ENCODE peak calls at places on chromosomes 16 and 17, in seven cellular contexts. E is H1, R is K562, A is GM12878, C is GM12891, B is SK-N-SH, M is HepG2. S is an unnamed sample.

GRCh38 chr17:38511126-38512108 is 83.2 kb downstream of the ARHGAP23 start:
- DNase-seq in E (no peak), R (peak), A (no peak), C (no peak), B (no peak), M (no peak), S (no peak)

GRCh38 chr17:69344939-69345338 is 18.0 kb upstream of the ABCA5 start:
- DNase-seq in E (no peak), R (no peak), A (no peak), C (no peak), B (no peak), M (no peak), S (no peak)

GRCh38 chr17:77455111-77455877 is 314.5 kb downstream of the SEC14L1 start:
- DNase-seq in E (no peak), R (no peak), A (no peak), C (no peak), B (no peak), M (peak), S (no peak)

GRCh38 chr16:10688726-10689125 is 6.0 kb downstream of the TEKT5 start:
- DNase-seq in E (no peak), R (no peak), A (no peak), C (no peak), B (no peak), M (no peak), S (no peak)

GRCh38 chr16:68387301-68387700 is 61.0 kb downstream of the SMPD3 start:
- DNase-seq in E (no peak), R (peak), A (no peak), C (no peak), B (no peak), M (no peak), S (no peak)

GRCh38 chr17:40348562-40349476 is 15.7 kb downstream of the GJD3 start:
- DNase-seq in E (no peak), R (no peak), A (no peak), C (no peak), B (peak), M (no peak), S (no peak)

GRCh38 chr17:79619636-79620206 is 8.9 kb upstream of the RBFOX3 start:
- DNase-seq in E (no peak), R (no peak), A (no peak), C (no peak), B (peak), M (no peak), S (no peak)

GRCh38 chr16:83715217-83715920 is 92.4 kb upstream of the HSBP1 start:
- DNase-seq in E (no peak), R (no peak), A (no peak), C (no peak), B (no peak), M (no peak), S (no peak)

GRCh38 chr17:1716912-1717695 is 6.9 kb upstream of the TLCD2 start:
- DNase-seq in E (peak), R (peak), A (peak), C (peak), B (peak), M (peak), S (peak)

GRCh38 chr17:73589096-73589980 is 54.9 kb downstream of the SDK2 start:
- DNase-seq in E (no peak), R (no peak), A (no peak), C (no peak), B (no peak), M (no peak), S (no peak)

GRCh38 chr17:35254107-35254802 is 11.4 kb downstream of the SLFN5 start:
- DNase-seq in E (no peak), R (no peak), A (no peak), C (no peak), B (no peak), M (peak), S (no peak)

GRCh38 chr17:73954981-73955380 is 248.5 kb upstream of the RPL38 start:
- DNase-seq in E (no peak), R (no peak), A (no peak), C (no peak), B (no peak), M (no peak), S (no peak)

GRCh38 chr16:50067290-50067853 is 1.6 kb downstream of the HEATR3 start:
- DNase-seq in E (no peak), R (no peak), A (no peak), C (peak), B (peak), M (peak), S (no peak)
- TF ChIP-seq TAF1 in E (no peak), R (no peak), A (no peak), C (no peak), B (no peak), M (no peak), S (no peak)

GRCh38 chr16:87185983-87186382 is 131.2 kb downstream of the C16orf95 start:
- DNase-seq in E (no peak), R (no peak), A (no peak), C (no peak), B (no peak), M (no peak), S (no peak)
- TF ChIP-seq POLR2AphosphoS5 in E (no peak), R (no peak), A (no peak), C (no peak), B (no peak), M (no peak), S (no peak)

GRCh38 chr17:55265434-55266021 is 768 bp downstream of the HLF start:
- DNase-seq in E (no peak), R (no peak), A (no peak), C (no peak), B (peak), M (no peak), S (no peak)
- TF ChIP-seq TAF1 in E (no peak), R (no peak), A (no peak), C (no peak), B (no peak), M (peak), S (no peak)

GRCh38 chr16:67164599-67165061 is at the start of gene HSF4:
- DNase-seq in E (no peak), R (peak), A (no peak), C (no peak), B (peak), M (peak), S (no peak)
- TF ChIP-seq POLR2AphosphoS5 in E (no peak), R (no peak), A (no peak), C (no peak), B (no peak), M (no peak), S (no peak)

GRCh38 chr17:82126479-82127314 is 28.7 kb upstream of the FASN start:
- DNase-seq in E (no peak), R (no peak), A (no peak), C (no peak), B (peak), M (no peak), S (no peak)
- TF ChIP-seq TAF1 in E (no peak), R (no peak), A (no peak), C (no peak), B (no peak), M (no peak), S (no peak)

DNA sequence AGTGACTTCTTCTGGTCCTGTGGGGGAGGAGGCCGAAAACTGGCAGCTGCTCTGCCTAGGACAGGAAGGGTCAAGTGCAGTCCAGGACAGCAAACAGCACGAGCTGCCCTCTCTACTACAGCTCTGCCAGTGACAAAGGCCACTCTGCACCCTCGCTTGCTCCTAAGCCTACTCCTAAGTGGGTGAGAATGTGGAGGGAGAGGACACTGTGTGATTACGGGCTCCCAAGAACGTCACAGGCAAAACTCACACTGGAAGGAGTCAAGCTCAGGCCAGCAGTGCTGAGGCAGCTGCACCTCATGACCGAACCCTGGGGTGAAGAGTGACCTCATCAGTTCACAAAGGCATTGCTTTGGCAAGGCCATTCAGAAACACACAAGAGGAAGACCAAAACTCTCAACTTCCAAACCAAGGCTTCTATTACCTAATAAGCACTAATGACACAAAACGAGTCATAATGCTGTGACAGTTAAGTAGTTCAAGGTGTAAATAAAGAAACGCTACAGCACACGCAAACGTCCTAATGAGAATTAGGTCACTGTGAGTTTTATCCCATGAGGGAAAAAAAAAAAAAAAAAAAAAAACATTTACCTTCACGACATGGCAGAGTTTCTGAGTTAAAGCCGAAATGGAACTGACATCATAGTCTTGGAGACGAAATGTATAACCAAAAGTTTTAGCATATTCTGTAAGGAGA is 35.1 kb downstream of the MARF1 start:
- DNase-seq in E (no peak), R (no peak), A (no peak), C (no peak), B (no peak), M (peak), S (no peak)
- TF ChIP-seq POLR2AphosphoS5 in E (no peak), R (no peak), A (no peak), C (no peak), B (no peak), M (no peak), S (no peak)

GRCh38 chr17:19346351-19347255 is 15.9 kb downstream of the B9D1 start:
- DNase-seq in E (no peak), R (peak), A (no peak), C (no peak), B (no peak), M (peak), S (no peak)
- TF ChIP-seq TAF1 in E (no peak), R (no peak), A (no peak), C (no peak), B (peak), M (no peak), S (no peak)

GRCh38 chr17:59872351-59872750 is 20.4 kb downstream of the TUBD1 start:
- DNase-seq in E (no peak), R (no peak), A (no peak), C (no peak), B (no peak), M (no peak), S (no peak)

GRCh38 chr17:59869941-59870218 is 22.9 kb downstream of the TUBD1 start:
- DNase-seq in E (no peak), R (no peak), A (no peak), C (no peak), B (no peak), M (no peak), S (no peak)

GRCh38 chr17:59874366-59874765 is 18.4 kb downstream of the TUBD1 start:
- DNase-seq in E (no peak), R (no peak), A (no peak), C (no peak), B (no peak), M (no peak), S (no peak)

DNA sequence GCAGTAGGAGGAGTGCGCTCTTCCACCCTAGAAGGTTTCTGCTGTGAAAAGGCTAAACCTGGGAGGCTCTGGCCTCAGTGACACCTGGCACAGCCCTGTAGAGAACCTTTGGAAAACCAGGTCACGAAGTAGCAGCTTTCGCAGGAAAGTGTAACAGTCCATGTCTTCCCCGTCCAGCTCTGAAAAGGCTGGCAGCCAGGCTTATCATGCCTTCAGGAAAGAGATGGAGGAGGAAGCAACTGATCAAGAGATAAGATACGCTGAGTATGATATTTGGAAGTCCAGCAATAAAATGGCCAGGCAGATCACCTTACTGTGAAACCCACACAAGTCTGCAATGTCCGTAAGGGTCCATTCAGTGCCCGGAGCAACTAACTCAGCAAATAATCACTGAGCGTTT is 22.3 kb downstream of the TUBD1 start:
- DNase-seq in E (no peak), R (no peak), A (no peak), C (no peak), B (no peak), M (no peak), S (no peak)
- TF ChIP-seq POLR2AphosphoS5 in E (no peak), R (no peak), A (no peak), C (no peak), B (no peak), M (no peak), S (no peak)

DNA sequence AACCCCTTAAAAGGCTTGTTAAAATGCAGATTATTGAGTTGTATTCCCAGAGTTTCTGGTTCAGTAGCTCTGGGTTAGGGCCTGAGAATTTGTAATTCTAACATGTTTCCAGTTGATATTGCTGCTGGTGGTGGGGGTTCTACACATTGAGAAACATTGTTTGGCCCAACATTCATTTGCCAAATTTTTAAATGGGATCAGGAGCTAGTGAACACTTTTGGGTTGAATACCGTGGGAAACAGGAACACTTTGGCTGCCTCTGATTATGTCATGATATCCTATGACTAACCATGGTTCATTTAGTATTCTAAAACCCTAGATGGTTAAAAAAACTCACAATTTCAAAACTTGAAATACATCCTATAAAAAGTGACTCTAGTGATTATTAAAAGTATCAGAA is 89.3 kb downstream of the RPGRIP1L start:
- DNase-seq in E (no peak), R (no peak), A (no peak), C (no peak), B (no peak), M (no peak), S (no peak)
- TF ChIP-seq TAF1 in E (no peak), R (no peak), A (no peak), C (no peak), B (no peak), M (no peak), S (no peak)